ENCODE peak calls at places on chromosomes 12 and 14, in six cellular contexts. H, Q, F, E, D and Z are unnamed samples.

GRCh38 chr12:97046901-97047300 is 139.8 kb downstream of the NEDD1 start:
- DNase-seq in F (no peak), E (no peak), Q (no peak), D (peak; percentile 4), H (no peak), Z (no peak)

GRCh38 chr14:24032727-24033418 is 18.9 kb upstream of the CARMIL3 start:
- DNase-seq in H (peak; percentile 66), E (no peak), Q (no peak), D (no peak), F (no peak), Z (no peak)

GRCh38 chr12:102629262-102629888 is 149.0 kb upstream of the IGF1 start:
- DNase-seq in E (no peak), H (peak; percentile 37), D (no peak), Q (no peak), F (no peak), Z (no peak)

GRCh38 chr12:124170756-124171155 is 124.1 kb upstream of the RFLNA start:
- DNase-seq in F (no peak), Q (no peak), D (no peak), H (peak; percentile 60), E (no peak), Z (no peak)

GRCh38 chr12:90099288-90099687 is 390.6 kb upstream of the ATP2B1 start:
- DNase-seq in D (no peak), Q (no peak), H (no peak), F (no peak), E (no peak), Z (no peak)

GRCh38 chr12:21828779-21829178 is 54.3 kb upstream of the KCNJ8 start:
- DNase-seq in F (no peak), H (no peak), E (no peak), D (peak; percentile 42), Q (no peak), Z (no peak)

GRCh38 chr12:105740970-105741725 is 397.6 kb downstream of the NUAK1 start:
- DNase-seq in H (peak; percentile 55), D (peak; percentile 90), E (no peak), Q (peak; percentile 34), F (no peak), Z (no peak)

GRCh38 chr12:50062733-50063452 is 5.5 kb downstream of the ASIC1 start:
- DNase-seq in E (no peak), D (peak; percentile 30), H (no peak), F (no peak), Q (no peak), Z (no peak)